ENCODE peak calls at places on chromosomes 6 and 20, in nine cellular contexts. K is astrocyte of the hippocampus; E is testis; A is brain microvascular endothelial cell; R is hepatocyte; O is AG09309; H is activated naive CD4-positive, alpha-beta T cell treated with Interleukin-2 at 50 U/mL for 16 hours; X is ascending aorta; V is T-helper 17 cell. G is an unnamed sample.
A peak's percentile ranks its signal among the peaks of the same experiment; 100 is the strongest.

GRCh38 chr6:111810321-111811235 is 62.7 kb downstream of the FYN start:
- DNase-seq in K (no peak), E (no peak), A (no peak), R (no peak), O (no peak), H (peak; percentile 49), X (no peak), V (no peak), G (no peak)

GRCh38 chr20:14481863-14482262 is 144.5 kb upstream of the FLRT3 start:
- DNase-seq in K (peak; percentile 9), E (no peak), A (peak; percentile 78), R (no peak), O (peak; percentile 14), H (no peak), X (no peak), V (no peak), G (no peak)

GRCh38 chr20:24873015-24873620 is 76.0 kb upstream of the CST7 start:
- DNase-seq in K (no peak), E (no peak), A (no peak), R (no peak), O (no peak), H (no peak), X (no peak), V (no peak), G (no peak)

GRCh38 chr6:165663283-165663735 is 268 bp upstream of the PDE10A start:
- DNase-seq in K (no peak), E (no peak), A (peak; percentile 46), R (peak; percentile 47), O (no peak), H (no peak), X (no peak), V (no peak), G (peak; percentile 62)

GRCh38 chr6:36590237-36590636 is 3.9 kb upstream of the SRSF3 start:
- DNase-seq in K (peak; percentile 85), E (no peak), A (peak; percentile 70), R (peak; percentile 70), O (peak; percentile 51), H (no peak), X (no peak), V (no peak), G (no peak)

GRCh38 chr6:43758617-43759050 is 11.4 kb upstream of the VEGFA start:
- DNase-seq in K (peak; percentile 23), E (no peak), A (no peak), R (no peak), O (no peak), H (no peak), X (no peak), V (no peak), G (no peak)

GRCh38 chr6:121597654-121598053 is 162.2 kb downstream of the GJA1 start:
- DNase-seq in K (peak; percentile 24), E (no peak), A (peak; percentile 19), R (no peak), O (peak; percentile 48), H (no peak), X (no peak), V (no peak), G (no peak)

GRCh38 chr20:417801-418342 is 9.8 kb downstream of the RBCK1 start:
- DNase-seq in K (no peak), E (no peak), A (no peak), R (no peak), O (no peak), H (no peak), X (no peak), V (no peak), G (no peak)

GRCh38 chr6:45185403-45186251 is 142.5 kb upstream of the RUNX2 start:
- DNase-seq in K (peak; percentile 11), E (no peak), A (no peak), R (no peak), O (no peak), H (no peak), X (no peak), V (no peak), G (no peak)

GRCh38 chr6:4736371-4736873 is 39.8 kb upstream of the CDYL start:
- DNase-seq in K (no peak), E (peak; percentile 43), A (no peak), R (no peak), O (no peak), H (no peak), X (no peak), V (no peak), G (no peak)

GRCh38 chr20:62732766-62733165 is 24.1 kb downstream of the NTSR1 start:
- DNase-seq in K (no peak), E (no peak), A (no peak), R (no peak), O (no peak), H (no peak), X (no peak), V (no peak), G (peak; percentile 63)

GRCh38 chr6:104887350-104887749 is 27.6 kb upstream of the HACE1 start:
- DNase-seq in K (peak; percentile 51), E (peak; percentile 27), A (peak; percentile 9), R (peak; percentile 63), O (no peak), H (no peak), X (no peak), V (no peak), G (no peak)

GRCh38 chr20:25015986-25016385 is 23.4 kb upstream of the APMAP start:
- DNase-seq in K (no peak), E (no peak), A (no peak), R (no peak), O (no peak), H (no peak), X (no peak), V (no peak), G (peak; percentile 27)

GRCh38 chr6:37433657-37434271 is 743 bp downstream of the CMTR1 start:
- DNase-seq in K (peak; percentile 42), E (peak; percentile 44), A (peak; percentile 5), R (peak; percentile 15), O (no peak), H (peak; percentile 57), X (no peak), V (peak; percentile 11), G (no peak)

GRCh38 chr20:25313608-25314007 is 65.7 kb downstream of the PYGB start:
- DNase-seq in K (no peak), E (no peak), A (no peak), R (no peak), O (no peak), H (no peak), X (no peak), V (no peak), G (no peak)